ENCODE peak calls at places on chromosomes 1 and 21, in ten cellular contexts. A, J, C, O, Z, M, F, Q, E and H are unnamed samples.

GRCh38 chr1:52127181-52128175 is 14.4 kb upstream of the ZFYVE9 start:
- DNase-seq in Z (peak), O (peak), E (peak), F (no peak), M (peak), J (peak), Q (peak), C (no peak), A (peak), H (peak)

GRCh38 chr1:6009120-6010040 is 17.2 kb upstream of the NPHP4 start:
- DNase-seq in Z (no peak), E (no peak), J (no peak), A (no peak), Q (no peak), C (no peak), O (no peak), M (no peak), F (no peak), H (no peak)

GRCh38 chr1:202144510-202145324 is at the start of gene ARL8A:
- DNase-seq in O (no peak), C (no peak), Q (no peak), M (peak), E (peak), Z (peak), A (no peak), F (peak), J (peak), H (peak)

GRCh38 chr1:160030657-160031367 is 978 bp downstream of the PIGM start:
- DNase-seq in F (no peak), M (peak), A (no peak), Q (peak), J (no peak), E (peak), C (no peak), O (no peak), Z (peak), H (no peak)

GRCh38 chr1:6489799-6490180 is 1.7 kb downstream of the PLEKHG5 start:
- DNase-seq in E (peak), F (peak), J (peak), C (peak), Q (peak), Z (peak), A (peak), O (peak), M (peak), H (no peak)

GRCh38 chr1:112614460-112615065 is 4.4 kb downstream of the ST7L start:
- DNase-seq in F (no peak), Q (peak), O (peak), E (no peak), C (no peak), J (peak), A (no peak), Z (peak), M (peak), H (peak)

GRCh38 chr1:204152310-204153044 is 633 bp upstream of the ETNK2 start:
- DNase-seq in E (no peak), M (no peak), Q (no peak), O (no peak), F (no peak), C (no peak), A (no peak), J (no peak), Z (no peak), H (no peak)

GRCh38 chr1:57424231-57425027 is 569 bp upstream of the DAB1 start:
- DNase-seq in C (no peak), E (peak), Q (peak), Z (peak), A (peak), O (peak), J (peak), M (peak), F (peak), H (peak)

GRCh38 chr1:182735343-182735742 is 51.0 kb upstream of the RGS8 start:
- DNase-seq in C (no peak), F (no peak), E (no peak), J (no peak), Q (no peak), O (peak), M (no peak), Z (no peak), A (no peak), H (no peak)

GRCh38 chr1:160720366-160720765 is 8.7 kb upstream of the CD48 start:
- DNase-seq in M (peak), Z (no peak), J (no peak), E (peak), C (no peak), A (no peak), O (no peak), Q (no peak), F (no peak), H (no peak)

GRCh38 chr1:41589395-41589794 is 104.9 kb upstream of the EDN2 start:
- DNase-seq in Z (no peak), O (no peak), Q (no peak), C (no peak), F (no peak), A (no peak), J (no peak), E (no peak), M (no peak), H (no peak)

GRCh38 chr21:9763807-9764206 is 757.6 kb upstream of the TPTE start:
- DNase-seq in F (no peak), J (no peak), C (no peak), O (no peak), Q (no peak), A (no peak), Z (no peak), M (no peak), E (no peak), H (no peak)

GRCh38 chr1:41319803-41320711 is 41.2 kb upstream of the FOXO6 start:
- DNase-seq in Q (no peak), F (peak), J (no peak), O (peak), E (no peak), A (no peak), Z (no peak), C (no peak), M (no peak), H (no peak)

GRCh38 chr1:201310986-201311355 is 27.7 kb downstream of the PKP1 start:
- DNase-seq in C (no peak), O (no peak), J (peak), M (peak), A (no peak), E (no peak), Z (peak), F (no peak), Q (no peak), H (no peak)

GRCh38 chr1:2530501-2531361 is 668 bp upstream of the HES5 start:
- DNase-seq in A (no peak), O (no peak), E (no peak), F (peak), Z (no peak), J (peak), C (no peak), M (peak), Q (no peak), H (no peak)

GRCh38 chr1:192950926-192951325 is 108.2 kb downstream of the UCHL5 start:
- DNase-seq in C (no peak), J (no peak), Q (no peak), A (no peak), Z (no peak), O (no peak), F (no peak), M (no peak), E (no peak), H (no peak)

GRCh38 chr1:97745912-97746311 is 174.9 kb downstream of the DPYD start:
- DNase-seq in A (no peak), M (peak), O (peak), Z (peak), F (no peak), C (no peak), Q (peak), E (no peak), J (peak), H (no peak)

GRCh38 chr1:29655145-29655544 is 418.8 kb downstream of the PTPRU start:
- DNase-seq in Q (no peak), C (no peak), E (no peak), M (no peak), J (no peak), F (peak), Z (no peak), O (no peak), A (no peak), H (no peak)

GRCh38 chr1:53552146-53552940 is 93.1 kb downstream of the DMRTB1 start:
- DNase-seq in E (no peak), J (peak), F (no peak), O (no peak), Q (no peak), A (no peak), C (no peak), Z (peak), M (no peak), H (peak)

GRCh38 chr1:64236584-64236983 is 33.2 kb downstream of the UBE2U start:
- DNase-seq in Z (no peak), O (no peak), F (no peak), Q (no peak), E (no peak), A (no peak), M (no peak), J (no peak), C (no peak), H (no peak)

GRCh38 chr1:240464099-240464498 is 147.9 kb downstream of the GREM2 start:
- DNase-seq in Q (peak), E (no peak), C (no peak), M (no peak), F (no peak), O (no peak), Z (no peak), A (no peak), J (no peak), H (no peak)

GRCh38 chr1:31788138-31788824 is 24.1 kb upstream of the ADGRB2 start:
- DNase-seq in M (peak), J (peak), F (peak), O (peak), A (peak), E (peak), Q (peak), C (peak), Z (peak), H (no peak)

GRCh38 chr1:24362416-24362815 is 43.3 kb downstream of the GRHL3 start:
- DNase-seq in F (no peak), J (no peak), C (no peak), A (no peak), O (no peak), Z (no peak), E (no peak), Q (no peak), M (no peak), H (no peak)

GRCh38 chr1:154151311-154151710 is 3.6 kb downstream of the NUP210L start:
- DNase-seq in E (no peak), A (no peak), Q (peak), J (no peak), C (no peak), F (no peak), Z (no peak), O (no peak), M (no peak), H (no peak)

GRCh38 chr1:192726820-192727504 is 81.9 kb upstream of the RGS2 start:
- DNase-seq in M (no peak), Z (no peak), E (no peak), Q (no peak), A (no peak), C (no peak), O (no peak), J (no peak), F (no peak), H (no peak)

GRCh38 chr1:4424254-4424653 is 230.2 kb upstream of the AJAP1 start:
- DNase-seq in A (no peak), C (no peak), F (no peak), Z (no peak), Q (no peak), E (no peak), M (no peak), O (no peak), J (no peak), H (no peak)

GRCh38 chr1:4682607-4683220 is 28.3 kb downstream of the AJAP1 start:
- DNase-seq in F (no peak), E (no peak), A (no peak), M (no peak), Z (no peak), O (no peak), J (no peak), C (no peak), Q (no peak), H (no peak)